ENCODE peak calls at places on chromosomes 4 and X, in four cellular contexts. X is testis, V is IMR-90, A is HCT116. J is an unnamed sample.

GRCh38 chr4:11700751-11701226 is 272.1 kb upstream of the HS3ST1 start:
- DNase-seq in X (no peak), V (peak), A (peak), J (no peak)

GRCh38 chrX:153317996-153318722 is 3.4 kb downstream of the PNMA6F start:
- DNase-seq in X (no peak), V (no peak), A (no peak), J (no peak)

GRCh38 chr4:88938138-88938537 is 118.8 kb downstream of the FAM13A start:
- DNase-seq in X (no peak), V (peak), A (no peak), J (no peak)

GRCh38 chrX:16544969-16545368 is 105.0 kb upstream of the S100G start:
- DNase-seq in X (no peak), V (no peak), A (no peak), J (no peak)

GRCh38 chr4:160510925-160511324 is 1408.0 kb downstream of the RAPGEF2 start:
- DNase-seq in X (no peak), V (no peak), A (no peak), J (no peak)

GRCh38 chr4:176437756-176438155 is 118.0 kb downstream of the SPCS3 start:
- DNase-seq in X (no peak), V (peak), A (no peak), J (no peak)

GRCh38 chr4:184118516-184118915 is 99.2 kb downstream of the ENPP6 start:
- DNase-seq in X (no peak), V (no peak), A (no peak), J (no peak)

GRCh38 chr4:39337841-39338240 is 28.3 kb downstream of the RFC1 start:
- DNase-seq in X (no peak), V (no peak), A (no peak), J (no peak)

GRCh38 chrX:53440631-53441517 is 6.7 kb upstream of the HSD17B10 start:
- DNase-seq in X (peak), V (peak), A (no peak), J (peak)

GRCh38 chr4:81030061-81030616 is 369 bp upstream of the BMP3 start:
- DNase-seq in X (no peak), V (no peak), A (no peak), J (no peak)

GRCh38 chr4:138912714-138913340 is 102.8 kb upstream of the NOCT start:
- DNase-seq in X (no peak), V (no peak), A (no peak), J (no peak)

GRCh38 chr4:44415251-44415650 is 33.4 kb downstream of the KCTD8 start:
- DNase-seq in X (no peak), V (no peak), A (no peak), J (no peak)

GRCh38 chr4:89639395-89639794 is 197.6 kb downstream of the SNCA start:
- DNase-seq in X (no peak), V (no peak), A (no peak), J (no peak)

GRCh38 chr4:169164669-169165415 is 105.9 kb downstream of the SH3RF1 start:
- DNase-seq in X (no peak), V (peak), A (no peak), J (no peak)

GRCh38 chrX:54495814-54496516 is at the start of gene FGD1:
- DNase-seq in X (peak), V (peak), A (no peak), J (peak)

GRCh38 chr4:143282170-143282760 is 54.4 kb upstream of the GAB1 start:
- DNase-seq in X (no peak), V (no peak), A (no peak), J (no peak)

GRCh38 chr4:145956288-145956890 is 17.8 kb upstream of the ZNF827 start:
- DNase-seq in X (peak), V (peak), A (no peak), J (no peak)

GRCh38 chr4:55345980-55346850 is at the start of gene SRD5A3:
- DNase-seq in X (peak), V (peak), A (peak), J (peak)
- TF ChIP-seq POLR2A in X (peak), V (peak), A (peak), J (no peak)

GRCh38 chrX:103513476-103514108 is 5.7 kb downstream of the RAB40A start:
- DNase-seq in X (no peak), V (no peak), A (no peak), J (no peak)

GRCh38 chrX:103518571-103518970 is 718 bp downstream of the RAB40A start:
- DNase-seq in X (no peak), V (no peak), A (no peak), J (no peak)

GRCh38 chrX:103517246-103517645 is 2.0 kb downstream of the RAB40A start:
- DNase-seq in X (no peak), V (peak), A (no peak), J (no peak)

GRCh38 chrX:103510031-103510430 is 9.3 kb downstream of the RAB40A start:
- DNase-seq in X (no peak), V (no peak), A (no peak), J (no peak)

DNA sequence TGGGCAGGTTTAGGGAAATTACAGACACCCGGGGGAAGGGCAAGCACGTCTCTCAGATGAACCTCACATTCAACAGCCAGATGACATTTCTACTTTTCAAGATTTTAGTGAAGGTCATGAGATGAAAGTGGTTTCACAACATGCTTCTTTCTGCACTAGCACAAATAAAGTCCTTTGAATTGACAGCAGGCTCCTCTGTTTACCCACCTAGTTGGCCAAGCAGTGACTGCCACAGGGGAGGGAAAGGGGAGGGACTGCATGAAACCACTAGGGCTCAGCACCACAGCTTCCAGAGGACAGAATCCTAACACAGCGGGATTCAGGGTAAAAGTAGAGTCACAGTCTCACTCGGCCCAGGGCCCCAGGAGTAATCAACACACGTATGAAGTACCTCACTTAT is 6.2 kb downstream of the RAB40A start:
- DNase-seq in X (no peak), V (no peak), A (no peak), J (no peak)
- TF ChIP-seq CTCF in X (no peak), V (no peak), A (no peak), J (no peak)

GRCh38 chr4:129094347-129094746 is 1.0 kb upstream of the SCLT1 start:
- DNase-seq in X (no peak), V (no peak), A (no peak), J (no peak)
- H3K4me3 ChIP-seq in X (no peak), V (no peak), A (no peak), J (peak)

GRCh38 chrX:46547857-46548256 is 2.6 kb upstream of the ZNF674 start:
- DNase-seq in X (no peak), V (peak), A (peak), J (no peak)

GRCh38 chrX:46549914-46550313 is 4.7 kb upstream of the ZNF674 start:
- DNase-seq in X (no peak), V (no peak), A (no peak), J (no peak)

GRCh38 chrX:46543441-46543840 is 1.8 kb downstream of the ZNF674 start:
- DNase-seq in X (no peak), V (no peak), A (no peak), J (no peak)

DNA sequence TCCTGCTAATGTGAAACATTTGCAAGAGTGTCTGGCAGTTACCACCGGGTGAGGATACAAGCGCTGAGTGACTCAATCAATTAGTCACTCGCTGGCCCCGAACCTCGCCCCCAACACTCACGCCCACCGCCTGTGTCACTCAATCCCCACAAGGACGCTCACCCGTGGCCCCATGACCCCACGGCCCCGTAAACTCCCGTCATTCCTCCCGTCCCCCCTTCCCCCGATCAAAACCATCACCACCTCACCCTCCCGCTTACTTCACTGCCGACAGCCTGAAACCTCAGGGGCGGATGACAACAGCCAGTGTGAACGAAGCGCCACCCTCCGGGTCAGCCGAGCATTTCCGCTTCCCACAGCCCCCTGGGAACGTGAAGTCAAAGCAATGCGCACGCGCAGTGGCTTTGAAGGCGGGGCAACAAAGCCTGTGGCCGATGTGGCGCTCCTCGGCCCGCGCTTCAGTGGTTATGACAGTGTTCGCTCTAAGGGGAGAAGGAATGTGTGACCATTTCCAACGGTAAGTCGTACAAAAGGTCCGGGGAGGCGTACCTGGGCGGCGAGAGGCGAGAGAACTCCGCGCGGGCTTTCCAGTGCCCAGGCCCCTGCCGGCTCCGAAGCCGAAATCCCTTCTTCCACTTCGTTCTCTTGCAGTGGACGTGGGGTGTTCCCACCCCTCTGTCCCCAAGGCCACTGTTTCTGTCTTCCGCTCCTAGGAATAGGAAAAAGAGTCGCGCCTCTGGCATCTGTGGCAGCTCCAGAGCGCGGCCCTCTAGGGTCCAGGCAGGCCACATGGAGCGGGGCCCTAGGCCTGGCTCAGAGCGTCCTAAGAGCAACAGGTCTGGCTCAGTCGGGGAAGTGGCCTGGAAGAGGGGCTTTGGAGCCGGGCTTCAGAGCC is at the start of gene ZNF674:
- DNase-seq in X (peak), V (peak), A (peak), J (peak)
- TF ChIP-seq POLR2A in X (no peak), V (peak), A (peak), J (peak)

DNA sequence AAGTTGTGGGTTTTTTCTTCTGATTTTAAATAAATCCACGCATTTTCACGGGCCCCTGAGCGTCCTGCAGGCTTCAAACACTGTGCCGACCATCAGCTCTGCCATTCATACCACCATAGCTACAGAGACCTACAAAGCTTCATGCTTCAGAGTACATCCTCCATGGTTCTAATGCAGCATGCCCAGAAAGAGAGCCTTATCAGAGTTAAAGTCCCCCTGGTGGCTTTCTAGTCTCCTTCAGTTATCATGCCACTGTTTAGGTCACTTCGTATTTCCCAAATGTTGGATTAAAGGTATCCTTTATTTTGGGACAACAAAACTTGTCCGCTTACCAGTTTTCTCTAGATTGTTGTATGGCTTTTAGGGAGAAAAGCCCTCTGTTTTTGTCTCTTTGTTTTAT is 66.7 kb upstream of the VCX2 start:
- DNase-seq in X (no peak), V (no peak), A (no peak), J (no peak)
- TF ChIP-seq CTCF in X (no peak), V (no peak), A (no peak), J (no peak)

GRCh38 chrX:39730671-39731389 is 366.9 kb downstream of the BCOR start:
- DNase-seq in X (peak), V (peak), A (no peak), J (peak)
- H3K4me3 ChIP-seq in X (no peak), V (no peak), A (no peak), J (no peak)

DNA sequence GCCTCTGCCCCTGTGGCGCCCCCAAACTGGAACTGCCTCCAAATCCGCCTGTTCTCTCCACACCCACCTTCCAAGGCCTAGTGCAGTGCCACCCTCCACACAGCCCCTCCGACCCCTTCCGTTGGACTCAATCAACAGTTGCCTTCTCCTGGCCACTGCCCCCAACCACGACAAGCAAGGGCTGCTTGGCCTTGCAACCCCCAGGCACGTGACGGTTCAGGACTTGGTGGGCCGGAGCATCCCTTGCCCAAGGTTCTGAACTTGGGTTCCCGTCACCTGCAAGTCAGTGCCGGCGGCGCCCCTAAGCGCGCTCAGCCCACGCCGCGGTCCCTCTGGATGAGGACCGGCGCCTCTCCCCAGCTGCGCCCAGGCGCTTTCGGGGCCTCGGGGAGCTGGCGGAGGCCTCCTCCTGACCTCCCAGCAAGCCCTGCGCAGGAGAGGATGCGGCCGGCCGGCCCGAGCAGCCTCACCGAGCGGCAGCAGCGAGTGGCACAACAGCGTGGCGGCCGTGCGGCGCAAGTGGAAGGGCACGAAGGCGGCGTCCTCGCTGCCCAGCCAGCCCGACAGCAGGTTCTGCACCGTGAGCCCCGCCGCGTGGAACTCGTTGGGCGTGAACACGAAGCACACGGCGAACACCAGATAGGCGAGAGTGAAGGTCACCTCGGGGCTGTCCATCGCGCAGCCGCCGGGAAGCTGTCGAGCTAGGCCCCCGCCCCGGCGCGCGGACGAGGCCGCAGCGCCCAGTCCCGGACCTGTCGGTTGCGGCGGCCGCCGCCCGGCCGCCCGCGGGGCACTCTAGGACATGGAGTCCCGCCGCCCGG is 750 bp downstream of the TMEM129 start:
- DNase-seq in X (peak), V (peak), A (no peak), J (peak)
- TF ChIP-seq POLR2A in X (no peak), V (no peak), A (no peak), J (no peak)

DNA sequence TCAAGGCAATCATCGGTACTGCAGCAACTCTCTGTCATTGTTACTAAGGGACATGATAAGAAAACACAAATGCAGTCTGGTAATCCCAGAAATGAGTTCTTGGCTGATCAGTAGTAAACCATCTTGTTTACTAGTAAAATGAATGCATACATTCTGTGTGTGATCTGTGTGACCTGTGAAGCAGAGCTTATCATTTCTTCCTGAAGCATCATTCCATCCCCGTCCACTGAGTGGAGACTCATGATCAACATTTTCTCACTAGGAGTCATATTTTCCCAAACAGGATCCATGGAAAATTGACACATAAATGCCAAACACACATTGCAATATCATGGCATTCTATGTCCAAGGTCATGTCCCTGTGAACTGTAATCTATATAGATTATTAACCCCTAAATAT is 226.1 kb downstream of the ANKRD50 start:
- DNase-seq in X (no peak), V (no peak), A (peak), J (no peak)
- TF ChIP-seq CTCF in X (no peak), V (no peak), A (no peak), J (no peak)

DNA sequence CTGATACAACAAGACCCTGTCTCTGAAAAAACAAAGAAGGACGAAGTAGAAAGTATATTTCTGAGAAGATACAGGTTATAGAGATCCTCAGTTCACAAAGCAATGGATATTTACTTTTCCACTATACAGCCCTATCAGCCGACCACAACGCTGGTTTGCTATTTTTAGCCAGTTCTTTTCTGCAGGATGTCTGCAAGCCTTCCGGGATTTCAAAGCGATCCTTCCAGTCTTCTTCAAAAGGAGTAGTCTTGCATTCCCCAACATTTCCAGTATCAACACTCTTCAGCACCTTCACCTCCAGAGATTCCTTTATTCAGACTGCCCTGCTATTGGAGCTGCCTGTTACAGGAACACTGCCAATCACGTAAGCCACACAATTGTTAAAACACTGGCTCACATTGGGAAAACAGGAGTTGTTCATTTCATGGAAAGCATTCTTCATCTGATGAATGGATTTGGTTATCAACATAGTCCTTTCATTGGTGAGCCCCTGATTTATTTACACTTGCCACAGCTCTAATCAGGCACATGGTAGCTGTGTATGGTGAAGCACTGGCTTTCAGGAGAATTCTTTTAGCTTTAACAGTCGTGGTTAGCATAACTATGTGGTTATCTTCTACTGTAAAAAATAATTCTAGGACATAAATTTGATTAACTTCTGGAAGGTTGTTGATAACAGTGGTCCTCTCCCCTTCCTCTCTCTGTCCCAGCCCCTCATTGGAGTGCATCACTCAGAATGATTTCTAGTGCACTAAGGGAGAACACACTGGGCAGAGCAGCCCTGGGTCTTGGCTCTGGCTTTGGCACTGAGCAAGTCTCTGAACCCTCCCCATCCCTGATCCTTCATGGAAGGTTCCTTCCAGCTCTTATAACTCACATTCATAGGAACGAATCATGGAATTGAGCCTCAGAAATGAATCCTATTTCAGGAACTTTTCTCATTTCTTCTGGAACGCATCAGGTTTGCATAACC is 109.9 kb upstream of the SORBS2 start:
- DNase-seq in X (no peak), V (no peak), A (no peak), J (no peak)
- H3K4me3 ChIP-seq in X (no peak), V (no peak), A (no peak), J (no peak)

DNA sequence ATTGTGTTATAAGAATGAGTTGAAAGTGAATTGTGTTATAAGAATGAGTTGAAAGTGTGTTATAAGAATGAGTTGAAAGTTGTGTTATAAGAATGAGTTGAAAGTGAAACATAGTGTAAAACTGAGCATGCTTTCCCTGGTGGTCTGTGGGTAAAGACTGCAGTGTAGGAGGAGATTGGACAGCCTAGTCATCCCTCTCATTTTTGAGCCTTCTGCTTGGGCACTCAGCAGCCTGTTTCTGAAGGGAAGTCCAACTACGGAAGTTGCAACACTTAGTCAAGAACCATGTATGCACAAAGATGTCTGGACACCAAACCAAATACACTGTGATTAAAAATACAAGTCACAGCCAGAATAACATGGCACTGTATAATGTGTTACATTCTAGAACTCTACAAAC is 72.6 kb downstream of the ANK2 start:
- DNase-seq in X (no peak), V (no peak), A (no peak), J (no peak)
- TF ChIP-seq POLR2A in X (no peak), V (no peak), A (no peak), J (no peak)